ENCODE peak calls at places on chromosomes 6 and 20, in nine cellular contexts. R, E, U, G, O, V, H, S and F are unnamed samples.

GRCh38 chr6:161549977-161550655 is 276.3 kb upstream of the AGPAT4 start:
- DNase-seq in S (no peak), R (peak), E (peak), U (no peak), O (no peak), G (no peak), V (peak), H (no peak), F (peak)

GRCh38 chr6:141165012-141165411 is 967.7 kb upstream of the GJE1 start:
- DNase-seq in H (no peak), S (no peak), E (no peak), R (no peak), V (no peak), G (no peak), O (no peak), U (no peak), F (no peak)

GRCh38 chr6:33205172-33206026 is 944 bp downstream of the HSD17B8 start:
- DNase-seq in G (no peak), S (no peak), O (no peak), U (no peak), E (peak), H (no peak), V (peak), R (peak), F (no peak)

GRCh38 chr6:91886183-91886795 is 1299.4 kb upstream of the MAP3K7 start:
- DNase-seq in G (no peak), O (no peak), S (no peak), U (no peak), H (no peak), V (no peak), R (no peak), E (no peak), F (no peak)

GRCh38 chr20:44886828-44887227 is 1.3 kb downstream of the YWHAB start:
- DNase-seq in H (no peak), V (peak), U (no peak), S (no peak), G (no peak), R (no peak), E (no peak), O (no peak), F (no peak)

GRCh38 chr6:140541288-140541687 is 1166.8 kb upstream of the CITED2 start:
- DNase-seq in S (no peak), R (peak), V (peak), O (no peak), G (no peak), H (no peak), E (no peak), U (no peak), F (no peak)

GRCh38 chr6:1761472-1761871 is 151.8 kb downstream of the FOXC1 start:
- DNase-seq in O (no peak), R (no peak), H (peak), G (no peak), U (no peak), V (no peak), S (no peak), E (no peak), F (no peak)

GRCh38 chr6:1777921-1778692 is 168.4 kb downstream of the FOXC1 start:
- DNase-seq in U (no peak), G (no peak), O (no peak), H (no peak), V (no peak), R (no peak), S (no peak), E (no peak), F (no peak)

GRCh38 chr6:135937126-135937525 is 85.6 kb downstream of the PDE7B start:
- DNase-seq in S (no peak), G (no peak), U (no peak), R (no peak), O (no peak), V (no peak), H (no peak), E (no peak), F (no peak)